ENCODE peak calls at places on chromosomes 3 and 15, in four cellular contexts. V is K562, E is A549, J is HepG2. H is an unnamed sample.

GRCh38 chr3:76776927-76777326 is 263.0 kb upstream of the ROBO2 start:
- DNase-seq in V (no peak), E (no peak), J (no peak), H (no peak)

GRCh38 chr3:142027713-142028112 is 121.6 kb downstream of the TFDP2 start:
- DNase-seq in V (no peak), E (no peak), J (no peak), H (no peak)

GRCh38 chr15:70328137-70329115 is 230.7 kb upstream of the TLE3 start:
- DNase-seq in V (no peak), E (no peak), J (no peak), H (no peak)

GRCh38 chr15:58980351-58980939 is 7.0 kb upstream of the RNF111 start:
- DNase-seq in V (no peak), E (peak; percentile 43), J (peak; percentile 23), H (no peak)

GRCh38 chr15:59473226-59473625 is 35.2 kb downstream of the FAM81A start:
- DNase-seq in V (no peak), E (no peak), J (no peak), H (no peak)

GRCh38 chr15:80527961-80528360 is 123.8 kb downstream of the ARNT2 start:
- DNase-seq in V (no peak), E (no peak), J (no peak), H (no peak)

GRCh38 chr3:7545334-7545733 is 684.4 kb downstream of the GRM7 start:
- DNase-seq in V (no peak), E (no peak), J (no peak), H (no peak)

GRCh38 chr15:30791239-30791638 is 112.5 kb upstream of the FAN1 start:
- DNase-seq in V (peak; percentile 74), E (peak; percentile 4), J (no peak), H (no peak)

GRCh38 chr3:174957081-174957480 is 97.9 kb downstream of the NAALADL2 start:
- DNase-seq in V (no peak), E (no peak), J (no peak), H (no peak)

GRCh38 chr15:44298878-44299277 is 10.4 kb downstream of the GOLM2 start:
- DNase-seq in V (peak; percentile 22), E (peak; percentile 14), J (peak; percentile 10), H (peak; percentile 52)

DNA sequence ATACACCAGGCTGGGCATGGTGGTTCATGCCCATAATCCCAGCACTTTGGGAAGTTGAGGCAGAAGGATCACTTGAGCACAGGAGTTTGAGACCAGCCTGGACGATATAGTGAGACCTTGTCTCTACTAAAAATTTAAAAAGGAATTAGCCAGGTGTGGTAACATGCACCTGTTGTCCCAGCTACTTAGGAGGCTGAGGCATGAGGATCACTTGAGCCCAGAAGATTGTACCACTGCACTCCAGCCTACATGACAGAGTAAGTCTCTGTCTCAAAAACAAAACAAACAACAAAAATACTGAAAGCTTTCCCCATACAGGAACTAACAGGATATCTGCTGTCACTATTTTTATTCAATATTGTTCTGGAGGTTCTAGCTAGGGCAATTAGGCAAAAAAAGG is 20.9 kb downstream of the GREM1 start:
- DNase-seq in V (no peak), E (no peak), J (no peak), H (no peak)
- TF ChIP-seq RNF2 in V (no peak), E (no peak), J (no peak), H (no peak)

GRCh38 chr15:40252438-40253178 is 13.7 kb downstream of the PAK6 start:
- DNase-seq in V (no peak), E (no peak), J (no peak), H (peak; percentile 76)
- TF ChIP-seq CHD2 in V (no peak), E (no peak), J (no peak), H (no peak)

GRCh38 chr3:30776186-30776815 is 118.2 kb downstream of the GADL1 start:
- DNase-seq in V (no peak), E (no peak), J (no peak), H (no peak)

GRCh38 chr3:30775070-30775469 is 119.4 kb downstream of the GADL1 start:
- DNase-seq in V (no peak), E (no peak), J (no peak), H (no peak)

GRCh38 chr3:30778923-30779322 is 115.5 kb downstream of the GADL1 start:
- DNase-seq in V (no peak), E (no peak), J (no peak), H (no peak)

GRCh38 chr3:30777426-30777825 is 117.0 kb downstream of the GADL1 start:
- DNase-seq in V (no peak), E (no peak), J (no peak), H (no peak)

DNA sequence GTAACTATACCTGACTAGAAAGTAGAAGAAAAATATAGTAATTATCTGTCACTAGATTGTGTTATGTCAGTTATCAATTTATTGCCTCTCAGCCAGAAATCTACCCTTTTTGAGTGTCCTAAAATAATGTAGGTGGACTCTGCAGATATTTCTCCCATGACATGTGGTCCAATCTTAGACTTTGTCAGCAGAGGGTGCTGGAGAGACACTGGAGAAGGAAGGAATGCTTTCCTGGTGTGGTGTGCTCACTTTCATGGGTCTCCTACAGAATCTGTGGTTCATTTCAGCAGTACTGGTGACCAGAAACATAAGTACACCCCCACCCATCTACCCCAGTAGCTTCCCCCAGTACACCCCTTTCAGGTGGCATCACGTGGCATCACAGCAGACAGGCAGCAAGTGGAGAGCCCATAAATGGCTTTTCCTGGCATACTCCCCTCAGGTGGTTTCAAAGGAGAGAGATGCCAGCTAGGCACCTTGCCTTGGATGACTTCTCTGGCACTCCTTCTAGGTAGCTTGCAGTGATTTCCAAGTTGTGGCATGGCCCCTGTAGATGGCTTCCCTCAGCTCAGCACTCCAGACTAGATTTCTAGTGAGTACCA is 114.7 kb downstream of the GADL1 start:
- DNase-seq in V (no peak), E (peak; percentile 31), J (peak; percentile 46), H (no peak)
- TF ChIP-seq RNF2 in V (no peak), E (no peak), J (no peak), H (no peak)

DNA sequence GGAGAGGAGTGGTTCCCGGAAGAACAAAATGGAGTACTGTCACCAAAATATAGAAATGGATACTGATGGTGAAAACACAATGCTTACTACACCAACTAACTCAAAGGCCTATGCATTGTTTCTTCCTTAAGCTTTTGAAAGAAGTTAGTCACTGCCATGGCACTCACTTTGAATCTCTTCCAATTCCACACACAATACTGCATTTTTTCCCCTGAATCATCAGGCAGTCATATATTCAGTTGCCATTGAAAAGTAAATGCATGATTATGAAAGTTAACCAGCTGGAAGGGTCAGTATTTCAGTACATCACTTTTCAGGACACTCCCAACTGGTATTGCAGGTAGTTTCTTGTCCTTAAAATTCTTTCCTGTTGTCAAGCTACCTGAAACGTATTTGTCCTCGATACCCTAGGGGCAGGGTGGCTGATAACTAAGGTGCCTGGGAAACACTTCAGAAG is 9.0 kb upstream of the LRRFIP2 start:
- DNase-seq in V (no peak), E (no peak), J (no peak), H (peak; percentile 19)
- TF ChIP-seq CHD2 in V (no peak), E (no peak), J (no peak), H (no peak)

GRCh38 chr3:55307622-55308021 is 179.5 kb downstream of the WNT5A start:
- DNase-seq in V (no peak), E (no peak), J (no peak), H (no peak)

GRCh38 chr3:55313701-55314100 is 173.4 kb downstream of the WNT5A start:
- DNase-seq in V (no peak), E (no peak), J (no peak), H (no peak)

GRCh38 chr3:55305714-55306485 is 181.2 kb downstream of the WNT5A start:
- DNase-seq in V (no peak), E (no peak), J (no peak), H (no peak)

GRCh38 chr3:55309336-55309735 is 177.8 kb downstream of the WNT5A start:
- DNase-seq in V (no peak), E (no peak), J (no peak), H (no peak)
- TF ChIP-seq RNF2 in V (no peak), E (no peak), J (no peak), H (no peak)

DNA sequence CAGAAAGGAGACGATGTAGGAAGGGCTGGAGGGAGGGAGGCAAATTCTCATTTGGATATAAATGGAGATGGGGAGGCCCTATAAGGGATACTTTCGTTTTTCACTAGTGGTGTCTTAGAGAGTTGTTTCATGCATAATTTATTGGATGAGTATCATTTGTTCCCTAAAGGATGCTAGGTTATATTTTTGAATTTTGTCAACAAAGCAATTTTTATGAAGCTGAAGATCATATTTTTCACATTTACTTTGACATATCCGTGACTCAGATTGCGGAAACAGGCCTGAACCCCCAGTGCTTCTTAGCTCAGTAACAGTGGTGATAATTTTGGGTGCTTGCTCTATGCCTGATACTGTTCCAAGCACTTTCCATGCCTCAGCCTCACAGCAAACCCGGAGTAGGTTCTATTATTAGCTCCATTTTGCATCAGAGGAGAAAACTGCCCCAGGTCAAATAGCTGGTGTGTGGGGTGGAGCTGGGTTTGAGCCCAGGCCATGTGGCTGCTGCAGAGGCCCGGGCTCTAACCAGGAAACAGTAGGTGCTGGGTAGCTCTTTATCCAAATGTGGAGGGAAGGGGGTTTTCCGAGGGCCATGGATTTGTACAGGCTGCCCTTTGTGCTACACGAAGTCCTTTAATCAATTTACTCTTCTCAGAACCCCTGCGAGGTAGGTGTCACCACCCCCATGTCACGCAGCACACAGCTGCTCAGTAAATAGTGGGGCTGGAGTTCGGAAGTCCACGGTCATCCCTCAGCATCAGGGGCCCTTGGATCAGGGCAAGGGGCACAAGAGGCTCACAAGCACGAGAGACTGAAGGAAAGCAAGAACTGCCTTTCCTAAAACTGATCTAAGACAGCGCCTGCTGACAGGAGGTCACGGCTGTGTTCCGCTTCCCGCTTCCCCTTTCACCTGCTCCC is 99.1 kb downstream of the SLC49A4 start:
- DNase-seq in V (no peak), E (no peak), J (peak; percentile 13), H (no peak)
- TF ChIP-seq CHD2 in V (no peak), E (no peak), J (no peak), H (no peak)

DNA sequence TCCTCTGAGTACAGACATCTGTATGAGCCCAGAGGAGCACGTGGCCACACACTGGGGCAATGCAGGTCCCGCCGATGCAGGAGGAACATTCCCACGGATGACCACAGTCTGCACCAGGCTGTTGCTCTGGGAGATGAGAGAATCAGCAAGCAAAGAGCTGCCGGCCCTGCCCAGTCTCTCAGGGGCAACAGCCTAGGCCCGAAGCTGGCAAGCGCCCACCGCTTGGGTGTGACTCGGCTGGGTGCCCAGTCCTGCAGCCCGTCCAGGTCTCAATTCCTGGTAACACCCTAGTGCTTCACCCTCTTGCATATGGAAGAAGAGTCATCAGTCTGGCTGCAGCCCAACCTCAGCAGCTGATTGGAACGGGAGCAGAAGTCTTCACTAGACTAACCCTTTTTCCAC is 153.7 kb upstream of the HES1 start:
- DNase-seq in V (no peak), E (no peak), J (no peak), H (no peak)
- TF ChIP-seq RNF2 in V (no peak), E (no peak), J (no peak), H (no peak)

GRCh38 chr3:161489390-161489789 is 7.2 kb upstream of the OTOL1 start:
- DNase-seq in V (no peak), E (no peak), J (no peak), H (no peak)
- TF ChIP-seq CHD2 in V (no peak), E (no peak), J (no peak), H (no peak)